ENCODE peak calls at places on chromosome 2, in four cellular contexts. E is heart left ventricle; U is stimulated activated CD4-positive, alpha-beta T cell treated with anti-CD3 and anti-CD28 coated beads, Interleukin-2, amount 100 ng/mL, for 48 hours; H is AG08396. W is an unnamed sample.

GRCh38 chr2:70897977-70898226 is 37.8 kb upstream of the ATP6V1B1 start:
- DNase-seq in E (no peak), U (no peak), H (no peak), W (no peak)

GRCh38 chr2:217215877-217216276 is 356.0 kb upstream of the TNP1 start:
- DNase-seq in E (no peak), U (no peak), H (no peak), W (no peak)

GRCh38 chr2:159449504-159450124 is 163.1 kb upstream of the WDSUB1 start:
- DNase-seq in E (no peak), U (no peak), H (no peak), W (no peak)

GRCh38 chr2:237269121-237269875 is 144.7 kb downstream of the COL6A3 start:
- DNase-seq in E (no peak), U (no peak), H (no peak), W (no peak)

GRCh38 chr2:188403676-188404075 is 112.0 kb downstream of the GULP1 start:
- DNase-seq in E (no peak), U (no peak), H (no peak), W (no peak)

GRCh38 chr2:86079981-86080911 is 25.4 kb downstream of the POLR1A start:
- DNase-seq in E (peak), U (peak), H (peak), W (peak)

GRCh38 chr2:99865818-99866676 is 276.3 kb downstream of the AFF3 start:
- DNase-seq in E (no peak), U (no peak), H (no peak), W (no peak)

GRCh38 chr2:217098435-217098834 is 238.6 kb upstream of the TNP1 start:
- DNase-seq in E (no peak), U (no peak), H (no peak), W (no peak)

GRCh38 chr2:55906993-55907392 is 16.6 kb downstream of the EFEMP1 start:
- DNase-seq in E (no peak), U (no peak), H (no peak), W (no peak)

GRCh38 chr2:240411261-240412160 is 24.0 kb upstream of the GPC1 start:
- DNase-seq in E (peak), U (no peak), H (no peak), W (no peak)

GRCh38 chr2:120897399-120897798 is 161.7 kb downstream of the GLI2 start:
- DNase-seq in E (no peak), U (no peak), H (no peak), W (no peak)

GRCh38 chr2:23541453-23542334 is 156.7 kb downstream of the KLHL29 start:
- DNase-seq in E (peak), U (no peak), H (no peak), W (no peak)

GRCh38 chr2:72809095-72809494 is 16.7 kb downstream of the EXOC6B start:
- DNase-seq in E (no peak), U (no peak), H (no peak), W (no peak)

GRCh38 chr2:62505649-62506420 is at the start of gene TMEM17:
- DNase-seq in E (peak), U (peak), H (peak), W (peak)

GRCh38 chr2:235347691-235348090 is 146.2 kb upstream of the AGAP1 start:
- DNase-seq in E (no peak), U (no peak), H (peak), W (no peak)

GRCh38 chr2:111120253-111121027 is at the start of gene BCL2L11:
- DNase-seq in E (peak), U (peak), H (peak), W (peak)

GRCh38 chr2:26758790-26759321 is 5.2 kb upstream of the SLC35F6 start:
- DNase-seq in E (no peak), U (no peak), H (no peak), W (no peak)

GRCh38 chr2:239506101-239506808 is 105.4 kb upstream of the HDAC4 start:
- DNase-seq in E (no peak), U (no peak), H (no peak), W (no peak)

GRCh38 chr2:128401680-128402079 is 83.0 kb upstream of the HS6ST1 start:
- DNase-seq in E (no peak), U (no peak), H (no peak), W (no peak)

GRCh38 chr2:220275454-220275853 is 648.0 kb downstream of the SLC4A3 start:
- DNase-seq in E (no peak), U (no peak), H (no peak), W (no peak)

GRCh38 chr2:28387082-28387960 is 5.3 kb upstream of the FOSL2 start:
- DNase-seq in E (no peak), U (no peak), H (peak), W (no peak)

GRCh38 chr2:218138047-218138446 is 12.2 kb downstream of the CXCR2 start:
- DNase-seq in E (no peak), U (no peak), H (no peak), W (no peak)

GRCh38 chr2:183124957-183125255 is 663 bp downstream of the NUP35 start:
- DNase-seq in E (no peak), U (no peak), H (no peak), W (no peak)